ENCODE peak calls at places on chromosomes 7 and 10, in five cellular contexts. U, Z, A, P and I are unnamed samples.

GRCh38 chr10:79093658-79094411 is 25.1 kb downstream of the ZMIZ1 start:
- ATAC-seq in Z (peak), U (peak), A (peak), P (peak), I (peak)

GRCh38 chr7:27546610-27547009 is 116.1 kb downstream of the HIBADH start:
- ATAC-seq in A (no peak), Z (no peak), P (no peak), U (no peak), I (no peak)

GRCh38 chr10:77281719-77282118 is 355.9 kb downstream of the KCNMA1 start:
- ATAC-seq in P (no peak), Z (no peak), U (no peak), A (no peak), I (no peak)

GRCh38 chr10:59741583-59741982 is 11.7 kb downstream of the MRLN start:
- ATAC-seq in U (no peak), P (no peak), Z (no peak), A (peak), I (no peak)

GRCh38 chr7:28885771-28886170 is 72.4 kb downstream of the TRIL start:
- ATAC-seq in U (no peak), A (no peak), P (no peak), Z (no peak), I (no peak)

GRCh38 chr10:103693070-103693811 is 162.1 kb downstream of the SH3PXD2A start:
- ATAC-seq in A (no peak), Z (peak), U (no peak), P (peak), I (peak)

GRCh38 chr10:75955953-75956352 is 524.5 kb downstream of the LRMDA start:
- ATAC-seq in U (no peak), P (no peak), Z (no peak), A (no peak), I (no peak)

GRCh38 chr7:135414850-135415439 is 95.0 kb downstream of the CNOT4 start:
- ATAC-seq in Z (peak), U (no peak), P (peak), A (peak), I (no peak)

GRCh38 chr7:2497500-2498336 is 21.5 kb upstream of the GRIFIN start:
- ATAC-seq in Z (no peak), P (no peak), A (no peak), U (no peak), I (no peak)

GRCh38 chr10:51397695-51398094 is 301.7 kb downstream of the CSTF2T start:
- ATAC-seq in U (peak), A (no peak), P (no peak), Z (no peak), I (peak)

GRCh38 chr7:142908921-142909870 is 23.7 kb upstream of the TRPV6 start:
- ATAC-seq in U (no peak), Z (peak), A (peak), P (peak), I (peak)

GRCh38 chr10:125093199-125093841 is 67.0 kb downstream of the CTBP2 start:
- ATAC-seq in Z (no peak), A (no peak), U (no peak), P (no peak), I (peak)

GRCh38 chr10:15802375-15802949 is 57.8 kb downstream of the MINDY3 start:
- ATAC-seq in U (no peak), A (no peak), Z (no peak), P (peak), I (no peak)

GRCh38 chr7:110877086-110877485 is 213.8 kb upstream of the LRRN3 start:
- ATAC-seq in P (no peak), Z (no peak), U (no peak), A (no peak), I (no peak)

GRCh38 chr10:21171936-21172773 is 275.0 kb upstream of the NEBL start:
- ATAC-seq in U (no peak), P (no peak), A (no peak), Z (no peak), I (no peak)

GRCh38 chr10:119371704-119372663 is 164.6 kb downstream of the GRK5 start:
- ATAC-seq in A (no peak), P (no peak), Z (no peak), U (no peak), I (no peak)

GRCh38 chr10:31708513-31708912 is 220.1 kb downstream of the ARHGAP12 start:
- ATAC-seq in U (no peak), P (no peak), Z (no peak), A (no peak), I (no peak)

GRCh38 chr10:128855656-128856428 is 611.2 kb upstream of the MGMT start:
- ATAC-seq in P (no peak), Z (no peak), A (no peak), U (no peak), I (no peak)

GRCh38 chr7:155452505-155453295 is 5.2 kb upstream of the EN2 start:
- ATAC-seq in Z (no peak), P (no peak), A (no peak), U (no peak), I (no peak)

GRCh38 chr10:52259428-52259812 is 54.7 kb upstream of the DKK1 start:
- ATAC-seq in A (no peak), U (no peak), P (no peak), Z (no peak), I (no peak)

GRCh38 chr10:30057421-30057841 is 2.0 kb downstream of the JCAD start:
- ATAC-seq in A (no peak), Z (no peak), U (no peak), P (no peak), I (no peak)

GRCh38 chr7:155713382-155713781 is 68.9 kb downstream of the RBM33 start:
- ATAC-seq in A (no peak), U (peak), Z (no peak), P (no peak), I (no peak)

GRCh38 chr10:126940670-126941069 is 35.4 kb downstream of the DOCK1 start:
- ATAC-seq in A (no peak), U (no peak), P (no peak), Z (no peak), I (no peak)

GRCh38 chr7:1675673-1676549 is 5.8 kb downstream of the ELFN1 start:
- ATAC-seq in U (no peak), Z (peak), A (no peak), P (peak), I (no peak)

GRCh38 chr10:11337516-11337915 is 273.9 kb downstream of the USP6NL start:
- ATAC-seq in A (no peak), P (no peak), U (peak), Z (no peak), I (no peak)

GRCh38 chr7:140506788-140507464 is 27.6 kb upstream of the MKRN1 start:
- ATAC-seq in A (peak), P (peak), U (no peak), Z (peak), I (peak)

GRCh38 chr7:69825031-69825681 is 226.9 kb downstream of the AUTS2 start:
- ATAC-seq in A (no peak), P (no peak), U (no peak), Z (no peak), I (no peak)

GRCh38 chr10:63261496-63261895 is 128.4 kb downstream of the NRBF2 start:
- ATAC-seq in P (no peak), A (no peak), U (no peak), Z (no peak), I (no peak)

GRCh38 chr7:12635830-12636229 is 51.6 kb upstream of the ARL4A start:
- ATAC-seq in A (no peak), Z (no peak), U (no peak), P (no peak), I (no peak)

GRCh38 chr7:134462337-134462925 is 3.5 kb upstream of the AKR1B1 start:
- ATAC-seq in A (no peak), Z (no peak), U (no peak), P (no peak), I (no peak)

DNA sequence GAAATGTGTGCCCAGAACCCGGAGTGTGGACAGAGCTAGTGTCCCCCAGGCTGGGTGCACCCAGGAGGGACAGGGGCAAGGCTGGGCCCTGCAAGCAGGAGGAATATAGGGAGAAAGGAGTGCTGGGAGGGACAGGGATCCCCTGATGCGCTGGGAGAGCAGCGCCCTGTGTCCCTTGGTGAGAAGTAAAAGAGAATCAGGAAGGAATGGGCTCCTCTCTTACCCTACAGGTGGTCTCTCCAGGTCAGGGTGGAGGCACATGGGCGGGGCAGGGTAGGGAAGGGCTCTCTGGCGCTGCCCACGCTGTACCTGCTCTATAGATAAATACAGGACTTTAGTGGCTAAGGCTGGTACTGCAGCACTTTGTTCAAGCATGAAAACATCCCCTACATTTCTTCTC is 753.8 kb downstream of the GRID1 start:
- ATAC-seq in P (peak), A (peak), Z (peak), U (peak), I (no peak)
- TF ChIP-seq CTCF in P (peak), A (no peak), Z (no peak), U (no peak), I (no peak)

DNA sequence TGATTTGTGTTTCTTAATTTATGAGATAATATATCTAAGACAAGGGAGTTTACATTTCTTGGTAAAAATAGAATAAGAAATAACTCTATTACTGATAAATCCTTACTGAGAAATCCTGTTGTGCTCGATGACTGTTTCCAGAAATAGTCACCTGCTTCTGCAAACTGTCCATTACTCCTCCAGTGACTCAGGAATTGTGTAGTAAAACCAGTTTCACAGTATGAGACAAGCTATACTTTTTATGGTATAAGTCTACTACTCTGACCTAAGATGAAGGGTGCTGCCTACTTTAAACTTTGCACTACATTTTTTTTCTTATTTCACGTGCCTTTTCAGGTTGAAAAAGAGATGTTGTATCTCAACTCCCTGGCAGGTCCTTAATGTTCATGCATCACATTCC is 6.8 kb upstream of the ANKRD22 start:
- ATAC-seq in A (no peak), U (no peak), P (no peak), Z (no peak), I (no peak)
- TF ChIP-seq EP300 in A (no peak), U (no peak), P (no peak), Z (no peak), I (no peak)

DNA sequence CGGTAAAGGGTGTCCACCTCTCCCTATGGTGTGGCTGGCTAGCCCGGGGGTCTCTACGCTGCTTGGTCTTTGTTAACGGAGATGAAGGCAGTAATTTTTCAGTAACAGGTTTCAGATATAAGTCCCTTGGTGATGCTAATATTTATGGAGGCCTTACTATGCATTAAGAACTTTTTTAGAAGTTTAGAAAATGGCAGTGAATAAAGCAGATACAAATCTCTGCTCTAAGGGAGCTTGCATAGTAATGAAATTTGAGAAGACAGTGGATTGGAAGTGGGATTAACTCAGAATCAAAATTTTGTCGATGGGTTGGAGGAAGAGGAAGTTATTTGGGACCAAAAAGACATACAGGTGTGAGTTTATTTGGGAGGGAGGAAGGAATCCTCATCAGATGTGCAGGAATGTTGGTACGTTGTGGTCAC is 445 bp downstream of the SSBP1 start:
- ATAC-seq in Z (no peak), P (peak), A (peak), U (no peak), I (no peak)
- TF ChIP-seq CTCF in Z (no peak), P (no peak), A (no peak), U (no peak), I (no peak)

GRCh38 chr10:5930272-5930671 is 40.2 kb downstream of the FBH1 start:
- ATAC-seq in P (no peak), U (no peak), Z (no peak), A (no peak), I (no peak)

GRCh38 chr10:5929442-5929841 is 39.4 kb downstream of the FBH1 start:
- ATAC-seq in U (no peak), P (no peak), A (no peak), Z (no peak), I (no peak)

GRCh38 chr10:5935628-5936027 is 41.7 kb downstream of the IL15RA start:
- ATAC-seq in Z (no peak), A (no peak), P (no peak), U (no peak), I (no peak)

GRCh38 chr10:5933909-5934546 is 43.3 kb downstream of the IL15RA start:
- ATAC-seq in U (no peak), P (peak), Z (no peak), A (no peak), I (no peak)

DNA sequence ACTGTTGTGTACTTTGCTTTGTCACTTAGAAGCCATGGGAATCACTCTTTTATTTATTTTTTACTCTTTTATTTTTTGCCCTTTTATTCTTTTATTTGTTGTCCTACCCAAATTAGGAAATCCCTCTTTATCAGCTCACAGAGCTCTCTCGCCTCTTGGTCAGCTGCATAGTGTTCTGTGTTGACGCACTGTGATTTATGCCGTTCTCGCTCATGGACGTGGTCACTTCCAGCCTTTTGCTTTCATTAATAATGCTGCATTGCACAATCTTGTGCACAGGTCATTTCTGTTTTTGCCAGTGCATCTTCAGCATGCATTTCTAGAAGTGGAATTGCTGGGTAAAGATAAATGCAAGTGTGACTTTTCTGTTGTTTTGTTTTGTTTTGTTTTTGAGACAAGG is 42.3 kb downstream of the FBH1 start:
- ATAC-seq in A (no peak), Z (no peak), P (no peak), U (no peak), I (peak)
- TF ChIP-seq EP300 in A (no peak), Z (no peak), P (no peak), U (no peak), I (no peak)